ENCODE peak calls at places on chromosomes 6 and 20, in eight cellular contexts. Q is astrocyte, W is NT2/D1, S is transverse colon, V is hepatocyte, K is bronchial epithelial cell, Y is right cardiac atrium, X is mammary epithelial cell. I is an unnamed sample.

GRCh38 chr20:57214427-57214826 is 52.0 kb downstream of the BMP7 start:
- DNase-seq in K (no peak), Y (no peak), X (no peak), Q (no peak), W (no peak), S (no peak), V (no peak), I (no peak)

GRCh38 chr6:13462380-13463326 is 24.7 kb downstream of the GFOD1 start:
- DNase-seq in Y (no peak), S (no peak), V (no peak), Q (peak; percentile 19), W (no peak), K (no peak), X (no peak), I (no peak)

GRCh38 chr20:4160761-4161305 is 145.5 kb upstream of the RNF24 start:
- DNase-seq in V (peak; percentile 82), K (peak; percentile 66), Y (peak; percentile 62), W (no peak), S (peak; percentile 32), Q (peak; percentile 54), X (no peak), I (no peak)

GRCh38 chr6:26205625-26206574 is 118.7 kb downstream of the HFE start:
- DNase-seq in Y (no peak), Q (peak; percentile 92), W (no peak), K (peak; percentile 78), V (no peak), S (peak; percentile 26), X (peak; percentile 79), I (no peak)

GRCh38 chr6:106223300-106223930 is 102.1 kb downstream of the ATG5 start:
- DNase-seq in Y (peak; percentile 27), W (peak; percentile 20), K (peak; percentile 77), V (peak; percentile 81), Q (peak; percentile 51), S (peak; percentile 77), X (peak; percentile 58), I (peak; percentile 6)

GRCh38 chr6:16222826-16223225 is 15.6 kb upstream of the GMPR start:
- DNase-seq in K (no peak), X (no peak), S (no peak), V (no peak), Y (no peak), W (no peak), Q (no peak), I (no peak)

GRCh38 chr20:6857929-6858328 is 90.4 kb downstream of the BMP2 start:
- DNase-seq in Y (no peak), W (no peak), Q (no peak), X (no peak), V (no peak), S (no peak), K (no peak), I (no peak)

GRCh38 chr6:168050225-168050796 is 28.7 kb downstream of the FRMD1 start:
- DNase-seq in X (no peak), V (no peak), Q (no peak), K (no peak), S (no peak), W (no peak), Y (no peak), I (no peak)

GRCh38 chr6:157019733-157020132 is 242.6 kb downstream of the ARID1B start:
- DNase-seq in Y (no peak), X (no peak), W (no peak), Q (no peak), V (peak; percentile 25), S (no peak), K (no peak), I (no peak)

GRCh38 chr6:158002951-158003853 is 21.5 kb downstream of the SYNJ2 start:
- DNase-seq in W (no peak), X (peak; percentile 71), Y (peak; percentile 71), V (peak; percentile 64), S (peak; percentile 38), K (no peak), Q (peak; percentile 97), I (no peak)

GRCh38 chr20:40497781-40498691 is 191.0 kb downstream of the MAFB start:
- DNase-seq in V (no peak), K (peak; percentile 70), Y (peak; percentile 64), W (no peak), S (peak; percentile 10), Q (peak; percentile 6), X (peak; percentile 66), I (no peak)

GRCh38 chr6:121668259-121668658 is 232.8 kb downstream of the GJA1 start:
- DNase-seq in K (no peak), W (no peak), Q (no peak), S (no peak), V (no peak), X (no peak), Y (no peak), I (no peak)

GRCh38 chr6:83474309-83474708 is 38.0 kb upstream of the PRSS35 start:
- DNase-seq in K (no peak), Y (no peak), W (no peak), V (no peak), X (no peak), S (peak; percentile 11), Q (peak; percentile 4), I (peak; percentile 48)

GRCh38 chr6:18601515-18602035 is 214.4 kb downstream of the RNF144B start:
- DNase-seq in S (no peak), V (no peak), Q (no peak), X (no peak), K (no peak), Y (no peak), W (no peak), I (no peak)

GRCh38 chr6:36600564-36601146 is 6.5 kb downstream of the SRSF3 start:
- DNase-seq in Y (no peak), V (no peak), W (no peak), K (no peak), S (no peak), X (no peak), Q (no peak), I (no peak)

GRCh38 chr6:142112451-142113061 is 20.2 kb upstream of the GJE1 start:
- DNase-seq in Y (peak; percentile 63), Q (peak; percentile 53), S (peak; percentile 61), V (peak; percentile 87), X (peak; percentile 48), W (peak; percentile 50), K (peak; percentile 67), I (peak; percentile 18)

GRCh38 chr6:145865175-145865574 is 50.6 kb upstream of the FBXO30 start:
- DNase-seq in V (no peak), W (no peak), Q (no peak), X (no peak), Y (no peak), K (no peak), S (no peak), I (no peak)

GRCh38 chr20:59785118-59785959 is 148.1 kb downstream of the SYCP2 start:
- DNase-seq in Q (no peak), V (peak; percentile 32), Y (no peak), K (no peak), W (no peak), X (no peak), S (no peak), I (no peak)

GRCh38 chr6:6556162-6556737 is 32.3 kb upstream of the LY86 start:
- DNase-seq in V (no peak), X (peak; percentile 21), W (no peak), S (no peak), Y (no peak), Q (no peak), K (no peak), I (no peak)

GRCh38 chr20:53748821-53749402 is 155.3 kb upstream of the ZNF217 start:
- DNase-seq in W (no peak), X (peak; percentile 7), Q (peak; percentile 83), Y (no peak), S (no peak), V (peak; percentile 58), K (peak; percentile 37), I (peak; percentile 51)

GRCh38 chr20:47217482-47218446 is 138.7 kb downstream of the ZMYND8 start:
- DNase-seq in Q (no peak), W (no peak), V (no peak), K (no peak), S (no peak), X (no peak), Y (no peak), I (no peak)

GRCh38 chr20:41577129-41578009 is 40.8 kb downstream of the CHD6 start:
- DNase-seq in S (no peak), W (no peak), Q (no peak), V (peak; percentile 42), X (no peak), K (no peak), Y (no peak), I (no peak)
- H3K4me3 ChIP-seq in S (no peak overlapping the region), W (no peak overlapping the region), Q (no peak overlapping the region), V (no peak overlapping the region), X (no peak overlapping the region), K (no peak overlapping the region), Y (no peak overlapping the region), I (no peak overlapping the region)

GRCh38 chr6:163460307-163460782 is 45.8 kb downstream of the QKI start:
- DNase-seq in Y (no peak), V (no peak), W (no peak), S (no peak), X (no peak), Q (peak; percentile 63), K (peak; percentile 42), I (peak; percentile 42)
- H3K4me3 ChIP-seq in Y (peak overlapping the region; percentile 79), V (no peak overlapping the region), W (no peak overlapping the region), S (peak overlapping the region; percentile 43), X (no peak overlapping the region), Q (peak overlapping the region; percentile 65), K (peak overlapping the region; percentile 11), I (peak overlapping the region; percentile 50)

GRCh38 chr20:1118004-1118335 is 432 bp upstream of the PSMF1 start:
- DNase-seq in V (no peak), X (no peak), W (no peak), S (no peak), Q (no peak), Y (no peak), K (no peak), I (no peak)
- H3K4me3 ChIP-seq in V (peak overlapping the region; percentile 23), X (peak overlapping the region; percentile 67), W (peak overlapping the region; percentile 96), S (peak overlapping the region; percentile 70), Q (peak overlapping the region; percentile 96), Y (peak overlapping the region; percentile 83), K (peak overlapping the region; percentile 91), I (peak overlapping the region; percentile 73)

GRCh38 chr6:1384549-1385128 is 4.7 kb upstream of the FOXF2 start:
- DNase-seq in W (no peak), Y (no peak), S (no peak), X (no peak), V (no peak), Q (no peak), K (no peak), I (no peak)

GRCh38 chr6:1387632-1388031 is 1.7 kb upstream of the FOXF2 start:
- DNase-seq in Q (no peak), V (no peak), K (no peak), Y (no peak), S (no peak), X (no peak), W (no peak), I (no peak)

GRCh38 chr6:1385129-1386042 is 4.0 kb upstream of the FOXF2 start:
- DNase-seq in K (no peak), V (no peak), X (no peak), Y (no peak), W (no peak), Q (no peak), S (no peak), I (no peak)

GRCh38 chr6:1388081-1388926 is 1.1 kb upstream of the FOXF2 start:
- DNase-seq in V (no peak), W (no peak), S (no peak), Y (no peak), X (no peak), Q (no peak), K (no peak), I (no peak)

DNA sequence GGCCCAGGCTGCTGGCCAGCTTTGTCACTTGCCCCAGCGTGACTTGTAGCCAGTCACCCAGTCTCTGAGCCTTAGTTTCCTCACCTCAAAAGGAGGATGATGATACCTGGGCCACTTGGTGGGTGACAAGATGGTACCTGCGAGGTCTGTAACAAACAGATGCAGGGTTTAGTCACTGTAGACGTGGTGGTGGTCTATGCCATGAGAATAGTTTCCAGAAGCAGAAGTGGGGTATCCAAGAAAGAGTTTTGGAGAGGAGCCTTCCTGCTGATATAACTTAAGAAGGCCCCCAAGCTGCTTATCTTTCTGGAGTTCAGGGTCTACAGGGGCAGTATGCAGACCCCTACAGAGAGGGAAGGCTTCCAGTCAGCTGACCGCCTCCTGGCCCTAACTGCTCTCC is 3.1 kb upstream of the FOXF2 start:
- DNase-seq in K (no peak), X (no peak), Y (no peak), W (no peak), Q (no peak), S (no peak), V (no peak), I (no peak)
- H3K4me3 ChIP-seq in K (no peak overlapping the region), X (no peak overlapping the region), Y (no peak overlapping the region), W (no peak overlapping the region), Q (no peak overlapping the region), S (peak overlapping the region; percentile 16), V (peak overlapping the region; percentile 3), I (no peak overlapping the region)